ENCODE peak calls at places on chromosomes 16 and 17, in seven cellular contexts. B, Q, V, G, Z, Y and M are unnamed samples.

GRCh38 chr17:82981141-82981540 is 98.3 kb upstream of the METRNL start:
- DNase-seq in B (no peak), Q (no peak), V (no peak), G (peak; percentile 14), Z (no peak), Y (no peak), M (no peak)

GRCh38 chr17:31487648-31488263 is 96.3 kb downstream of the RAB11FIP4 start:
- DNase-seq in B (no peak), Q (peak; percentile 86), V (peak; percentile 99), G (peak; percentile 97), Z (peak; percentile 87), Y (peak; percentile 86), M (peak; percentile 98)

GRCh38 chr16:27326738-27327585 is 13.2 kb downstream of the IL4R start:
- DNase-seq in B (no peak), Q (peak; percentile 81), V (no peak), G (peak; percentile 40), Z (peak; percentile 68), Y (peak; percentile 80), M (no peak)

GRCh38 chr16:27402964-27403600 is 1.1 kb downstream of the IL21R start:
- DNase-seq in B (no peak), Q (no peak), V (no peak), G (no peak), Z (no peak), Y (no peak), M (no peak)

GRCh38 chr16:88824256-88825077 is 12.7 kb upstream of the APRT start:
- DNase-seq in B (no peak), Q (no peak), V (peak; percentile 42), G (no peak), Z (no peak), Y (no peak), M (no peak)

GRCh38 chr16:85428168-85428898 is 184.8 kb upstream of the GSE1 start:
- DNase-seq in B (no peak), Q (no peak), V (peak; percentile 63), G (peak; percentile 73), Z (peak; percentile 38), Y (no peak), M (peak; percentile 89)

GRCh38 chr17:73940511-73940910 is 263.0 kb upstream of the RPL38 start:
- DNase-seq in B (no peak), Q (no peak), V (no peak), G (no peak), Z (no peak), Y (no peak), M (no peak)

GRCh38 chr17:59377410-59377809 is 46.0 kb downstream of the YPEL2 start:
- DNase-seq in B (no peak), Q (no peak), V (no peak), G (peak; percentile 67), Z (no peak), Y (no peak), M (no peak)

GRCh38 chr17:62919388-62919787 is 46.6 kb upstream of the TANC2 start:
- DNase-seq in B (no peak), Q (no peak), V (peak; percentile 58), G (no peak), Z (no peak), Y (no peak), M (no peak)

GRCh38 chr16:4200000-4200780 is 41.7 kb downstream of the SRL start:
- DNase-seq in B (no peak), Q (peak; percentile 50), V (peak; percentile 76), G (peak; percentile 86), Z (peak; percentile 31), Y (no peak), M (peak; percentile 91)

GRCh38 chr16:31404353-31405064 is 11.4 kb downstream of the ITGAD start:
- DNase-seq in B (no peak), Q (no peak), V (peak; percentile 74), G (no peak), Z (peak; percentile 67), Y (no peak), M (peak; percentile 95)

GRCh38 chr16:69859105-69859969 is 91.8 kb upstream of the CLEC18A start:
- DNase-seq in B (no peak), Q (peak; percentile 93), V (peak; percentile 71), G (peak; percentile 36), Z (peak; percentile 33), Y (peak; percentile 25), M (peak; percentile 67)

GRCh38 chr17:49696233-49696761 is 11.5 kb downstream of the SLC35B1 start:
- DNase-seq in B (peak; percentile 72), Q (no peak), V (no peak), G (no peak), Z (no peak), Y (no peak), M (no peak)

GRCh38 chr17:39391448-39391847 is 10.0 kb downstream of the FBXL20 start:
- DNase-seq in B (no peak), Q (no peak), V (no peak), G (no peak), Z (no peak), Y (no peak), M (no peak)

GRCh38 chr17:39393732-39394131 is 7.7 kb downstream of the FBXL20 start:
- DNase-seq in B (no peak), Q (no peak), V (no peak), G (no peak), Z (no peak), Y (no peak), M (no peak)
- TF ChIP-seq JUND in B (no peak), Q (no peak), V (no peak), G (no peak), Z (no peak), Y (no peak), M (no peak)

GRCh38 chr17:75265614-75266314 is 4.1 kb downstream of the MRPS7 start:
- DNase-seq in B (no peak), Q (no peak), V (no peak), G (peak; percentile 12), Z (no peak), Y (no peak), M (no peak)

GRCh38 chr17:75261336-75262111 is at the start of the genes GGA3 and MRPS7:
- DNase-seq in B (peak; percentile 75), Q (peak; percentile 92), V (peak; percentile 92), G (peak; percentile 100), Z (peak; percentile 89), Y (no peak), M (peak; percentile 97)

GRCh38 chr17:75262112-75262606 is 480 bp downstream of the MRPS7 start:
- DNase-seq in B (no peak), Q (peak; percentile 34), V (no peak), G (no peak), Z (no peak), Y (no peak), M (no peak)

GRCh38 chr17:75263051-75263450 is 1.4 kb downstream of the MRPS7 start:
- DNase-seq in B (no peak), Q (no peak), V (no peak), G (no peak), Z (no peak), Y (no peak), M (no peak)

DNA sequence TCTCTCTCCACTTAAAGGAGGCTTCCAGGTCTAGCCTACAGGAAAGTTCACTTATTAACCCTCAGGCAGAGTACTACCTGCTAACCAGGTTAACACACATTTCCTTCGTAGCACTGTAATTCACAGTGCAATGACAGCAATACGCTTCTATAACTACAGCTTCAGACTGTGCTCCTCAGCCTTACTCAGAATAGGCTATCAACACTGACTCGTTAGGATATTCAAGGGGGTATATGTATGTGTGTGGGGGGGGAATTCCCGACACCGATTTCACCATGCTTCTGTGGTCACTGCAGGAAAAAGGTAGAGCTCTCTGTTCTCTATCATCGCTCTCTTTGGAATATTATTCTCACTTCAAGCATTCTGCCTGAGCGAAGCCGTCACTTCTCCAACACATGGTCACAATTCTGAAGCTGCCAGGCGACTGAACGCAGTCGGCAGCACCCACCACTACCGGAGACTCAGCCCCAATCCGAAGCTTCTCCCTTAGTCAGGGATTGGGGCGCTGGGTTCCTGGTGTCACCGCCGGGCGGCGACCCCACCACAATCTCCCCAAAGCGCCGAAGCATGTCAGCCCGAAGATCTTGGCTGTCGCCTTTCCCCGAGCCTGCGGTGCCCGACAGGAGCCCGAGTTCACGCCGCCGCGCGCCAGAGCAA is 599 bp downstream of the GGA3 start:
- DNase-seq in B (no peak), Q (no peak), V (no peak), G (peak; percentile 13), Z (no peak), Y (no peak), M (no peak)
- TF ChIP-seq JUND in B (no peak), Q (no peak), V (no peak), G (no peak), Z (no peak), Y (no peak), M (no peak)

DNA sequence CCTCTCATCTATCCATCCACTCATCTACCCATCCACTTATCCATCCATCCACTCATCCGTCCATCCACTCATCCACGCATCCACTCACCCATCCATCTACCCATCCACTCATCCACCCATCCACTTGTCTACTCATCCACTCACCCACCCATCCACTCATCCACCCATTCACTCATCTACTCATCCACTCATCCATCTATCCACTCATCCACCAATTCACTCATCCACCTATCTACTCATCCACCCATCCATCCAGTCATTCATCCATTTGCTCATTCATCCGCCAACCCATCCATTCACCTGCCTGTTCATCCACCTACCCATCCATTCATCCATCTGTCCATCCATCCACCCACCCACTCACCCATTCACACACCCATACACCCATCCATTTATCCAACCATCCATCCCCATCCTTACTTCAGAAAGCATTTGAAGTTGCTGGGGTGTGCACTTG is 329.6 kb downstream of the SEC14L1 start:
- DNase-seq in B (no peak), Q (no peak), V (no peak), G (no peak), Z (no peak), Y (no peak), M (no peak)
- TF ChIP-seq JUND in B (no peak), Q (no peak), V (no peak), G (no peak), Z (no peak), Y (no peak), M (no peak)

GRCh38 chr17:420479-421175 is 68.0 kb upstream of the RPH3AL start:
- DNase-seq in B (no peak), Q (no peak), V (no peak), G (no peak), Z (no peak), Y (no peak), M (no peak)

GRCh38 chr17:416293-417206 is 63.9 kb upstream of the RPH3AL start:
- DNase-seq in B (peak; percentile 85), Q (no peak), V (no peak), G (no peak), Z (no peak), Y (no peak), M (no peak)

GRCh38 chr17:417691-418420 is 65.2 kb upstream of the RPH3AL start:
- DNase-seq in B (no peak), Q (no peak), V (no peak), G (no peak), Z (no peak), Y (no peak), M (no peak)

GRCh38 chr17:418421-418751 is 65.8 kb upstream of the RPH3AL start:
- DNase-seq in B (no peak), Q (no peak), V (no peak), G (no peak), Z (no peak), Y (no peak), M (no peak)

DNA sequence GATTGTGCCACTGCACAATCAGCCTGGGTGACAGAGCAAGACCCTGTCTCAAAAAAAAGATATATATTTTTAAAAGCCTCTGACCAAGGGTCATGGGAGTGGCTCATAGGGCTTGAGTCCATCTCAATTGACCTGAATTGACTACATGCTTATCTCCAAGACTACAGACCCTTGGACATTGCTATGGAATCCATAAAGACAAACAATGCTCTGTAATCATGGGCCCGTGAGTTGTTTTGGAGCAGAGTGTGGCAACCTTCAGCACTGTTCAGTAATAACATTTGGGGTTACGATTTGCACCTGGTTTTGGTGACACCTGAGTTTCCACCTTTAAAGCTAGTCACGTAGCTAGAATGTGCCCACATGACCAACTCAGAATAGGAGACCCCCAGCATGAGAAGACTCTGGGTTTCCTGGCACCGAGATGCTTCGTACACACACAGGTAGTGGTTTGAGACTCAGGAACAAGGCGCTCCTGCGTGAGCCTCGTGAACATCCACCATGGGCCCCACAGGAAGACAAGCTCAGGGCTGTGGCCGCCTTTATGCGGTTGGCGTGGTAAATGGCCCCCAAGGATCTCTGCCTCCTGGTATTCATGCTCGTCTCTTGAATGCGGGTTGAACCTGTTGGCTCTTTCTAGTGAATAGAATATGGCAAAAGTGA is 66.6 kb upstream of the RPH3AL start:
- DNase-seq in B (no peak), Q (peak; percentile 80), V (no peak), G (no peak), Z (no peak), Y (no peak), M (no peak)
- TF ChIP-seq JUND in B (no peak), Q (no peak), V (no peak), G (no peak), Z (no peak), Y (no peak), M (no peak)